ENCODE peak calls at places on chromosome 15, in five cellular contexts. G, X, U, K and T are unnamed samples.

GRCh38 chr15:33547876-33548275 is 237.1 kb downstream of the RYR3 start:
- DNase-seq in G (peak), X (no peak), U (peak), K (no peak), T (no peak)

GRCh38 chr15:99142562-99142961 is 37.7 kb downstream of the SYNM start:
- DNase-seq in G (no peak), X (no peak), U (no peak), K (no peak), T (no peak)

GRCh38 chr15:64895285-64896065 is 16.2 kb upstream of the ANKDD1A start:
- DNase-seq in G (no peak), X (no peak), U (no peak), K (peak), T (no peak)

GRCh38 chr15:36694574-36694973 is 115.1 kb downstream of the CDIN1 start:
- DNase-seq in G (no peak), X (no peak), U (no peak), K (no peak), T (no peak)

GRCh38 chr15:23516866-23517265 is 48.6 kb upstream of the MKRN3 start:
- DNase-seq in G (no peak), X (no peak), U (no peak), K (no peak), T (no peak)

GRCh38 chr15:100771745-100772144 is 107.9 kb upstream of the ALDH1A3 start:
- DNase-seq in G (no peak), X (no peak), U (no peak), K (no peak), T (no peak)

GRCh38 chr15:36894062-36894461 is 206.3 kb downstream of the MEIS2 start:
- DNase-seq in G (no peak), X (no peak), U (no peak), K (no peak), T (no peak)

GRCh38 chr15:71599404-71600225 is 210.7 kb upstream of the NR2E3 start:
- DNase-seq in G (no peak), X (no peak), U (no peak), K (no peak), T (no peak)

GRCh38 chr15:23570466-23570865 is 5.0 kb downstream of the MKRN3 start:
- DNase-seq in G (peak), X (no peak), U (no peak), K (no peak), T (peak)

GRCh38 chr15:56428821-56429458 is 36.0 kb downstream of the MNS1 start:
- DNase-seq in G (peak), X (peak), U (no peak), K (peak), T (peak)

GRCh38 chr15:44813231-44813630 is 76.9 kb downstream of the TRIM69 start:
- DNase-seq in G (no peak), X (no peak), U (no peak), K (no peak), T (no peak)
- TF ChIP-seq SP1 in G (no peak), X (no peak), U (no peak), K (no peak), T (no peak)

GRCh38 chr15:69045810-69046209 is 31.3 kb downstream of the NOX5 start:
- DNase-seq in G (peak), X (no peak), U (no peak), K (no peak), T (no peak)
- H2AFZ ChIP-seq in G (no peak), X (peak), U (peak), K (no peak), T (peak)

GRCh38 chr15:41798607-41799487 is 24.6 kb downstream of the MAPKBP1 start:
- DNase-seq in G (peak), X (no peak), U (no peak), K (no peak), T (no peak)
- TF ChIP-seq SP1 in G (no peak), X (no peak), U (no peak), K (no peak), T (no peak)

GRCh38 chr15:90905306-90906180 is 2.4 kb downstream of the MAN2A2 start:
- DNase-seq in G (no peak), X (no peak), U (no peak), K (no peak), T (no peak)

GRCh38 chr15:90902656-90902995 is 476 bp upstream of the MAN2A2 start:
- DNase-seq in G (no peak), X (peak), U (no peak), K (no peak), T (no peak)

GRCh38 chr15:90904746-90905145 is 1.6 kb downstream of the MAN2A2 start:
- DNase-seq in G (no peak), X (no peak), U (no peak), K (no peak), T (no peak)

GRCh38 chr15:90902996-90903732 is at the start of gene MAN2A2:
- DNase-seq in G (peak), X (peak), U (no peak), K (no peak), T (peak)

GRCh38 chr15:90903733-90904536 is 833 bp downstream of the MAN2A2 start:
- DNase-seq in G (peak), X (peak), U (no peak), K (no peak), T (no peak)
- H2AFZ ChIP-seq in G (no peak), X (peak), U (peak), K (peak), T (no peak)

GRCh38 chr15:40061212-40061901 is 22.4 kb upstream of the SRP14 start:
- DNase-seq in G (no peak), X (no peak), U (no peak), K (peak), T (no peak)
- TF ChIP-seq SP1 in G (no peak), X (no peak), U (no peak), K (no peak), T (no peak)

GRCh38 chr15:93063292-93063671 is 25.7 kb downstream of the RGMA start:
- DNase-seq in G (no peak), X (no peak), U (no peak), K (no peak), T (no peak)
- H2AFZ ChIP-seq in G (no peak), X (no peak), U (no peak), K (no peak), T (no peak)